ENCODE peak calls at places on chromosomes 12 and 14, in six cellular contexts. O is SK-N-SH, C is HepG2, R is A549, L is OCI-LY7, M is mammary epithelial cell. I is an unnamed sample.

GRCh38 chr12:93379432-93380308 is 1.9 kb downstream of the NUDT4 start:
- DNase-seq in M (peak; percentile 27), R (no peak), C (no peak), L (no peak), O (no peak), I (peak; percentile 23)

GRCh38 chr14:24092110-24092959 is 1.8 kb upstream of the PCK2 start:
- DNase-seq in L (no peak), C (no peak), M (no peak), R (no peak), O (no peak), I (no peak)

GRCh38 chr12:131683266-131684014 is 27.4 kb upstream of the SFSWAP start:
- DNase-seq in R (no peak), M (peak; percentile 5), O (no peak), C (no peak), L (no peak), I (no peak)

GRCh38 chr14:45181806-45182205 is 46.1 kb downstream of the FANCM start:
- DNase-seq in M (no peak), L (no peak), O (no peak), R (no peak), C (no peak), I (no peak)

GRCh38 chr14:32998433-32998832 is 59.8 kb downstream of the NPAS3 start:
- DNase-seq in R (no peak), L (no peak), M (peak; percentile 9), C (no peak), O (no peak), I (no peak)

GRCh38 chr12:132040906-132041606 is 91.3 kb downstream of the EP400 start:
- DNase-seq in C (no peak), M (no peak), L (no peak), O (no peak), R (no peak), I (no peak)

GRCh38 chr14:71932229-71932951 is at the start of gene RGS6:
- DNase-seq in C (peak; percentile 1), R (no peak), O (peak; percentile 52), L (no peak), M (peak; percentile 70), I (peak; percentile 73)

GRCh38 chr12:2640709-2641108 is 154.1 kb upstream of the FKBP4 start:
- DNase-seq in M (peak; percentile 91), R (peak; percentile 72), L (no peak), C (no peak), O (no peak), I (no peak)

GRCh38 chr14:32337759-32338158 is 8.7 kb downstream of the AKAP6 start:
- DNase-seq in C (no peak), R (no peak), M (no peak), L (no peak), O (no peak), I (no peak)

GRCh38 chr14:75247286-75247922 is 31.2 kb upstream of the FOS start:
- DNase-seq in L (peak; percentile 79), M (no peak), R (no peak), C (peak; percentile 77), O (no peak), I (peak; percentile 39)

GRCh38 chr12:13374783-13375182 is 178.3 kb downstream of the EMP1 start:
- DNase-seq in O (no peak), M (no peak), L (no peak), C (no peak), R (no peak), I (no peak)

GRCh38 chr14:61322799-61323290 is 1.5 kb downstream of the PRKCH start:
- DNase-seq in O (peak; percentile 27), R (peak; percentile 5), C (no peak), M (peak; percentile 90), L (no peak), I (no peak)

GRCh38 chr14:54805080-54805479 is 97.5 kb downstream of the GCH1 start:
- DNase-seq in M (no peak), O (no peak), C (no peak), L (no peak), R (no peak), I (no peak)

GRCh38 chr12:108642269-108642870 is 8.7 kb upstream of the SELPLG start:
- DNase-seq in L (peak; percentile 93), C (no peak), R (no peak), O (no peak), M (no peak), I (no peak)

GRCh38 chr14:36820901-36821300 is 159.2 kb downstream of the PAX9 start:
- DNase-seq in M (peak; percentile 39), C (no peak), O (no peak), L (no peak), R (no peak), I (no peak)

GRCh38 chr14:66649515-66649914 is 141.6 kb downstream of the GPHN start:
- DNase-seq in M (no peak), L (no peak), O (no peak), R (no peak), C (no peak), I (no peak)

GRCh38 chr12:14601692-14602091 is 34.0 kb upstream of the PLBD1 start:
- DNase-seq in R (no peak), M (no peak), C (no peak), L (no peak), O (no peak), I (no peak)

GRCh38 chr14:100305446-100306255 is 593 bp downstream of the SLC25A29 start:
- DNase-seq in L (peak; percentile 43), R (peak; percentile 24), C (no peak), M (no peak), O (peak; percentile 72), I (no peak)

GRCh38 chr14:92973265-92973797 is 50.4 kb downstream of the CHGA start:
- DNase-seq in C (peak; percentile 23), L (peak; percentile 18), M (peak; percentile 29), O (peak; percentile 74), R (no peak), I (no peak)

DNA sequence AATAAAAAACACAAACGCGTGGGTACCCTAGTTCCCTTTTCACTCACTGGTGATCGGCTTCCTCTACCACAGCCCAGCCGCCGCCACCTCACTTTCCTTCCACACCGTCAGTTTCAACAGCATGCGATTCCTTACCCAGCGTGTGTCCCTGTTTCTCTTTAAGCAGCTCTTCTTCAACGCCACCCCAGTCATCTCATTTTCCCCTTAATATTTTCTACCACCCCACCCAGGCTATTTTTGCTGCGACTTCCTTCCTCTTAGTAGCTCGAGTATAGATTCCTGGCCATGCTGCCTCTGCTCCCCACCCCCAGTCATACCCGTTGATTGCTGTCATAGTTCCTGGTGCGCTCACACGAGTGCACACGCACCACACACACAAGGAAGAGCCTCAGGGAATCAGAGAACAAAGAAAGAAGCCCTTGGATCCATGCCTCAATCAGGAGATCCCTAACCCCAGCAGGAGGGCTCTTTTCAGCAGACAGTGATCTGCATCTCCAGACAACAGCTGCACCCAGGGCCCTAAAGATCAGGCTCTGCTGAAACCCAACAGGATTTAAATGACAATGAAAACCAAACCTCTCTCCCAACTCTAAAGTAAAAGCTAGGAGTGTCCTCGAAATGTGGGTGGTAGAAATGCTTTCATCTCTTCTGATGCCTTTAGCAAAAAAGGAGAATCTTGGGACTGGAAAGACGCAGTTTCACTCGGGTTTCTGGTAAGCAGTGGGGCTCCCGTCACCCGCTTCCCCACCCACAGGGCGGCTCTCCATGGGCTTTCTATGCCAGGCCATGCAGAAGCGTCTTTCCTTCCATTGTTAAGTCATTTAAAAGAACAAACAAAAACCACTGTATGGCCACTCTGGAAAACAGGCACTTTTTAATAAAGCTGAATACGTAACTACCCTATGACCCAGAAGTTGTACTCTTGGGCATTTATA is 23.8 kb downstream of the VPS37B start:
- DNase-seq in M (peak; percentile 70), O (peak; percentile 74), L (peak; percentile 75), R (no peak), C (no peak), I (peak; percentile 49)
- H3K4me1 ChIP-seq in M (peaks cover 49% of the 10 kb centered on the region), O (peaks cover 51% of the 10 kb centered on the region), L (peaks cover 62% of the 10 kb centered on the region), R (peaks cover 10% of the 10 kb centered on the region), C (peaks cover 19% of the 10 kb centered on the region), I (peaks cover 50% of the 10 kb centered on the region)

GRCh38 chr12:127728285-127728684 is 538.7 kb upstream of the TMEM132C start:
- DNase-seq in R (no peak), C (no peak), O (no peak), L (no peak), M (no peak), I (no peak)
- H3K4me2 ChIP-seq in R (no peak overlapping the region), C (no peak overlapping the region), O (no peak overlapping the region), L (no peak overlapping the region), M (no peak overlapping the region), I (no peak overlapping the region)

DNA sequence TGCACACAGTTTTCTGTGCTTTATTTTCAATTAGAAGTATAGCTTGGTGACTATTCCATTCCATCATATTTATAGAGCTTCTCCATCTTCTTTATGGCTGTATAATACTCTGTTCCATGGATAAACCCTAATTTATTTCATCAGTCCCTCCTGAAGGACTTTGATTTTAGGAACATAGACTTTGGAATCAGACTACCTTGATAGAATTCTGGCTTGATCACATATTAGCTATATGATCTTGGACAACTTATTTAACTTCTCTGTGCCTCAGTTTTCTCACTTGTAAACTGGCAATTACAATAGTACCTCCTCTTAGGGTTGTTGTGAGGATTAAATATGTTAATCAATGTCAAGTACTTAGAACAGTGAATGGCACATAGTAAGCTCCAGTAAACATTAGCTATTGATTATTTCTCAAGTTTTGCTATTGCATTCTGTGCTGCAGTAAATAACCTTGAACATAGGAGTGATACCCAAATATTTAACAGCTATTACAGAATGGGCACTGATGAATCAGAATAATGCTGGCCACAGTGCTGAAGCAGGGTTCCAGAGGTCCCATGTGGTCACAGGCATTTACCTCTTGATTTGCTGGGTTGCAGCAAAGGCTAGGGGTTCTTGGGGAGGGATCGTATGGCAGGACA is 12.2 kb upstream of the NR1H4 start:
- DNase-seq in M (no peak), C (no peak), R (no peak), O (no peak), L (no peak), I (no peak)
- H3K4me1 ChIP-seq in M (no peaks in the 10 kb centered on the region), C (peaks cover 44% of the 10 kb centered on the region), R (peaks cover 3% of the 10 kb centered on the region), O (no peaks in the 10 kb centered on the region), L (no peaks in the 10 kb centered on the region), I (no peaks in the 10 kb centered on the region)

GRCh38 chr12:112022241-112023016 is 9.2 kb downstream of the ERP29 start:
- DNase-seq in C (no peak), L (no peak), O (no peak), M (no peak), R (no peak), I (no peak)
- H3K4me2 ChIP-seq in C (no peak overlapping the region), L (no peak overlapping the region), O (no peak overlapping the region), M (no peak overlapping the region), R (no peak overlapping the region), I (no peak overlapping the region)

GRCh38 chr12:120851939-120852338 is 52.2 kb downstream of the SPPL3 start:
- DNase-seq in O (no peak), R (no peak), M (no peak), L (no peak), C (no peak), I (peak; percentile 43)
- H3K4me1 ChIP-seq in O (no peaks in the 10 kb centered on the region), R (peaks cover 16% of the 10 kb centered on the region), M (peaks cover 29% of the 10 kb centered on the region), L (peaks cover 75% of the 10 kb centered on the region), C (peaks cover 16% of the 10 kb centered on the region), I (peaks cover 45% of the 10 kb centered on the region)

GRCh38 chr12:121898287-121898686 is 9.7 kb downstream of the PSMD9 start:
- DNase-seq in R (no peak), C (no peak), O (no peak), M (no peak), L (no peak), I (no peak)

GRCh38 chr12:121893901-121894540 is 5.4 kb downstream of the PSMD9 start:
- DNase-seq in L (peak; percentile 70), C (peak; percentile 69), O (no peak), R (peak; percentile 65), M (peak; percentile 81), I (peak; percentile 46)

GRCh38 chr12:121892673-121893561 is 4.3 kb downstream of the PSMD9 start:
- DNase-seq in R (no peak), M (no peak), O (no peak), L (no peak), C (no peak), I (no peak)

GRCh38 chr12:121889267-121889624 is 656 bp downstream of the PSMD9 start:
- DNase-seq in R (no peak), C (no peak), O (no peak), L (no peak), M (no peak), I (no peak)

GRCh38 chr12:121894633-121895032 is 6.0 kb downstream of the PSMD9 start:
- DNase-seq in R (peak; percentile 49), M (no peak), O (peak; percentile 49), L (peak; percentile 72), C (peak; percentile 78), I (no peak)
- H3K4me2 ChIP-seq in R (peak overlapping the region; percentile 58), M (peak overlapping the region; percentile 56), O (peak overlapping the region; percentile 63), L (peak overlapping the region; percentile 57), C (no peak overlapping the region), I (no peak overlapping the region)